ENCODE peak calls at places on chromosomes 11 and 22, in six cellular contexts. L is NCI-H446 treated with DMSO at 0.1 percent for 48 hours, W is activated T-cell treated with anti-CD3 and anti-CD28 coated beads for 1 hour, B is hypothalamus, F is colonic mucosa, K is ureter. I is an unnamed sample.

GRCh38 chr11:33769542-33769941 is 4.8 kb downstream of the FBXO3 start:
- DNase-seq in W (no peak), K (no peak), B (no peak), F (no peak), L (no peak), I (no peak)

GRCh38 chr22:30457964-30458363 is 13.9 kb downstream of the SEC14L3 start:
- DNase-seq in F (no peak), L (no peak), K (no peak), B (peak), W (no peak), I (no peak)

GRCh38 chr11:18393581-18394299 is 623 bp upstream of the LDHA start:
- DNase-seq in L (no peak), F (peak), W (no peak), K (no peak), B (no peak), I (no peak)

GRCh38 chr11:12042215-12042676 is 33.8 kb upstream of the DKK3 start:
- DNase-seq in K (no peak), B (no peak), F (no peak), W (no peak), L (no peak), I (peak)

GRCh38 chr11:59756845-59757244 is 1.7 kb downstream of the STX3 start:
- DNase-seq in K (peak), F (peak), W (no peak), B (no peak), L (no peak), I (no peak)

GRCh38 chr11:87712802-87713202 is 462.4 kb downstream of the RAB38 start:
- DNase-seq in K (no peak), W (no peak), F (no peak), L (no peak), B (no peak), I (no peak)

GRCh38 chr11:6703247-6704063 is 20.3 kb upstream of the MRPL17 start:
- DNase-seq in F (peak), L (no peak), B (peak), K (peak), W (peak), I (peak)

GRCh38 chr22:45336971-45337431 is 27.3 kb downstream of the FAM118A start:
- DNase-seq in L (peak), K (no peak), F (peak), W (no peak), B (peak), I (no peak)

GRCh38 chr22:45968003-45968650 is 8.8 kb downstream of the WNT7B start:
- DNase-seq in K (no peak), F (no peak), L (no peak), B (no peak), W (no peak), I (no peak)

GRCh38 chr11:67674442-67674871 is at the start of gene ALDH3B2:
- DNase-seq in B (no peak), K (peak), W (no peak), F (peak), L (no peak), I (no peak)

GRCh38 chr11:94128171-94128745 is 383 bp upstream of the PANX1 start:
- DNase-seq in F (no peak), L (peak), K (no peak), W (no peak), B (no peak), I (no peak)

GRCh38 chr11:15451713-15452112 is 337.0 kb downstream of the INSC start:
- DNase-seq in W (no peak), K (no peak), B (no peak), L (no peak), F (no peak), I (no peak)

I was measured in skeletal muscle cell.